ENCODE peak calls at places on chromosomes 1 and 21, in eight cellular contexts. M, N, K, V, Y, C, H and T are unnamed samples.

GRCh38 chr1:9071554-9072235 is 2.3 kb upstream of the SLC2A5 start:
- DNase-seq in M (no peak), N (no peak), K (no peak), V (no peak), Y (no peak), C (no peak), H (no peak), T (no peak)

GRCh38 chr21:14862794-14863720 is 201.7 kb downstream of the NRIP1 start:
- DNase-seq in M (no peak), N (peak; percentile 32), K (no peak), V (peak; percentile 31), Y (no peak), C (no peak), H (no peak), T (no peak)

GRCh38 chr1:55047611-55048010 is 8.3 kb downstream of the PCSK9 start:
- DNase-seq in M (no peak), N (no peak), K (no peak), V (no peak), Y (no peak), C (no peak), H (no peak), T (no peak)

GRCh38 chr21:43825936-43826622 is 36.7 kb downstream of the RRP1 start:
- DNase-seq in M (peak; percentile 42), N (no peak), K (no peak), V (no peak), Y (no peak), C (no peak), H (peak; percentile 18), T (no peak)

GRCh38 chr1:39238476-39238875 is 34.0 kb downstream of the MACF1 start:
- DNase-seq in M (no peak), N (no peak), K (no peak), V (peak; percentile 71), Y (no peak), C (peak; percentile 39), H (peak; percentile 52), T (no peak)

GRCh38 chr1:23865543-23865930 is 2.6 kb downstream of the FUCA1 start:
- DNase-seq in M (peak; percentile 36), N (no peak), K (peak; percentile 37), V (no peak), Y (no peak), C (peak; percentile 90), H (peak; percentile 46), T (peak; percentile 68)

GRCh38 chr1:10621906-10622305 is 147.2 kb downstream of the PEX14 start:
- DNase-seq in M (no peak), N (no peak), K (no peak), V (no peak), Y (no peak), C (no peak), H (no peak), T (no peak)

GRCh38 chr1:186094170-186094569 is 280.9 kb downstream of the TPR start:
- DNase-seq in M (no peak), N (no peak), K (no peak), V (peak; percentile 73), Y (no peak), C (no peak), H (no peak), T (no peak)

GRCh38 chr1:216178266-216178665 is 245.0 kb downstream of the USH2A start:
- DNase-seq in M (no peak), N (no peak), K (no peak), V (no peak), Y (no peak), C (no peak), H (no peak), T (no peak)

GRCh38 chr1:40860706-40861226 is 1.4 kb downstream of the CITED4 start:
- DNase-seq in M (no peak), N (no peak), K (no peak), V (no peak), Y (no peak), C (peak; percentile 41), H (no peak), T (peak; percentile 89)

GRCh38 chr21:46557919-46558392 is 46.9 kb downstream of the S100B start:
- DNase-seq in M (peak; percentile 16), N (no peak), K (no peak), V (no peak), Y (no peak), C (no peak), H (no peak), T (no peak)

GRCh38 chr21:32073190-32073589 is 200.4 kb downstream of the HUNK start:
- DNase-seq in M (no peak), N (no peak), K (no peak), V (no peak), Y (no peak), C (no peak), H (no peak), T (no peak)

GRCh38 chr1:25462732-25463131 is 32.0 kb downstream of the MACO1 start:
- DNase-seq in M (no peak), N (no peak), K (peak; percentile 16), V (peak; percentile 68), Y (no peak), C (no peak), H (peak; percentile 21), T (no peak)

GRCh38 chr21:14270631-14271030 is 54.7 kb downstream of the RBM11 start:
- DNase-seq in M (no peak), N (no peak), K (peak; percentile 61), V (no peak), Y (no peak), C (no peak), H (no peak), T (no peak)

GRCh38 chr1:223091928-223092327 is 51.1 kb downstream of the TLR5 start:
- DNase-seq in M (no peak), N (no peak), K (no peak), V (no peak), Y (no peak), C (no peak), H (no peak), T (no peak)

GRCh38 chr1:213989740-213990472 is 2.1 kb downstream of the PROX1 start:
- DNase-seq in M (no peak), N (peak; percentile 30), K (peak; percentile 35), V (no peak), Y (no peak), C (peak; percentile 32), H (no peak), T (no peak)

GRCh38 chr1:106986603-106987002 is 69.9 kb upstream of the PRMT6 start:
- DNase-seq in M (no peak), N (no peak), K (no peak), V (no peak), Y (no peak), C (no peak), H (no peak), T (no peak)

GRCh38 chr1:184050631-184051030 is 899 bp upstream of the TSEN15 start:
- DNase-seq in M (no peak), N (no peak), K (no peak), V (no peak), Y (no peak), C (no peak), H (no peak), T (peak; percentile 4)
- H3K4me3 ChIP-seq in M (peak overlapping the region; percentile 96), N (no peak overlapping the region), K (no peak overlapping the region), V (no peak overlapping the region), Y (no peak overlapping the region), C (peak overlapping the region; percentile 93), H (peak overlapping the region; percentile 90), T (peak overlapping the region; percentile 70)

DNA sequence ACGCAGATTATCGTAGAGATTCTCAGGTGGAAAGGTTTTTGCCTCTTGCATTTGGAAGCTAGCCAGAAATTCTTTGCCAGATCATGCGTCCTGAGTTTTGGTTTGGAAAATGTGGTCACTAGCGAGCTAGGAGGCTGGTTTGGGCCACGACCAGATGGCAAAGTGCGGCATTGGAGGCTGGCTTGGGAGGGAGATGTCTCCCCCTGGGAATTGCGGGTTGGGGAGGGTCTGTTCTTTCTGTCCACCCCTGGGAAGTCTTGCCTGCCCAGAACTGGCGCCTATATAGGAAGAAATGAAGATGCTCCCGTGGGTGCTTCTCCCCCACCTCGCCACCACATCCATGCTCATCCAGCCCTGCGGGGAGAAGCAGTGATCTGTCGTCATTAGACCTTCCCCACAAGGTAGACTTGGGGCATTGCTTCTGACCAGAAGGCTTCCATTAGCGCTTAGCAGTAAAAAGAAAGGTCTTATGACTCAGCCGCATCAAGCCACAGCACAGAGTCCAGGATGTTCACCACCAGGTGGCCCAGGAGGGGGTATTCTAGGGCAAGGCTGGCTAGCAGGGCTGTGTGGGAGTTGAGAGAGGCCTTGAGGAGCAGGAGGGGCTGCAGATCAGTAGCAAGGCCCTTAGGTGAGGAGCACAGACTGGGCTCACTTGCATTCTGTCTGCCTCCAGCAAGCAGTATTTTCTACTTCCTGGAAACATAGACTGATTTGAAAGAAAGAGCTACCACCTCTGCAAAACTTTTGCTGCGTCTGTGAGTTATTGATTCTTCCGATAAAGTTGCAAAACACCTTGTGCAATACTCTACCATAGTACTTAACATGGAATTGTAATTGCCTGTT is 1.5 kb upstream of the PTP4A2 start:
- DNase-seq in M (peak; percentile 73), N (peak; percentile 61), K (peak; percentile 82), V (peak; percentile 66), Y (peak; percentile 82), C (peak; percentile 60), H (no peak), T (peak; percentile 98)
- TF ChIP-seq POLR2A in M (no peak), N (no peak), K (no peak), V (no peak), Y (no peak), C (no peak), H (no peak), T (no peak)

DNA sequence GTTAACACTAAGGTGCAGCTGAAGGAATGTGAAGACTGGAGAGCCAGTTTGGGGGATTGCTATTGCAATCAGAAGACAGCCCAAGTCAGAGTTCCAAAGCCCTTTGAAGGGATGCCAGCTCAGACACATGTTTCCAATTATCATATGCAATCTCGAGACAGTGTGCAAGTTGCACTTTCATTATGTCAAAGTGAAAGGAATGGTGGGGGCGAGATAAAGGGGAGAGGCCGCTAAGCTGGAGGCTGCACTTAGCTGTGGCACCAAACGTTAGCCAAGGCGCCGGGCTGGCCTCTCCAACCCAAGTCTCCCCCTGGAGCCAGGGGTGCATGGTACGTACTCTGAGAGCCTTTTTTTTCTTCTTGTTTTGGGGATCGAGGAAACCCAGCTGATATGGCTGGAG is 58.0 kb downstream of the NGF start:
- DNase-seq in M (no peak), N (no peak), K (no peak), V (no peak), Y (no peak), C (no peak), H (no peak), T (no peak)
- H3K4me3 ChIP-seq in M (no peak overlapping the region), N (no peak overlapping the region), K (no peak overlapping the region), V (no peak overlapping the region), Y (no peak overlapping the region), C (peak overlapping the region; percentile 9), H (no peak overlapping the region), T (no peak overlapping the region)

GRCh38 chr1:230122361-230123279 is 55.6 kb downstream of the GALNT2 start:
- DNase-seq in M (no peak), N (no peak), K (no peak), V (no peak), Y (no peak), C (no peak), H (no peak), T (no peak)

GRCh38 chr1:230121950-230122349 is 54.9 kb downstream of the GALNT2 start:
- DNase-seq in M (no peak), N (no peak), K (peak; percentile 37), V (no peak), Y (no peak), C (no peak), H (no peak), T (no peak)

GRCh38 chr1:230124187-230125128 is 57.4 kb downstream of the GALNT2 start:
- DNase-seq in M (no peak), N (no peak), K (no peak), V (no peak), Y (no peak), C (no peak), H (no peak), T (peak; percentile 25)

GRCh38 chr1:230125633-230126528 is 58.8 kb downstream of the GALNT2 start:
- DNase-seq in M (no peak), N (no peak), K (no peak), V (no peak), Y (no peak), C (no peak), H (no peak), T (no peak)

GRCh38 chr1:230123280-230124186 is 56.5 kb downstream of the GALNT2 start:
- DNase-seq in M (no peak), N (no peak), K (no peak), V (no peak), Y (no peak), C (no peak), H (no peak), T (no peak)
- TF ChIP-seq POLR2A in M (no peak), N (no peak), K (no peak), V (no peak), Y (no peak), C (no peak), H (no peak), T (no peak)